ENCODE peak calls at places on chromosomes 7 and 10, in nine cellular contexts. D is colonic mucosa; J is cardiac muscle cell; E is CD8-positive, alpha-beta memory T cell; K is hepatocyte; Y is GM23248; P is foreskin keratinocyte; G is transverse colon; I is psoas muscle. V is an unnamed sample. For H3K4me1, the result is how much of the 10 kb centered on the place peaks cover.

GRCh38 chr7:32905175-32905662 is 13.7 kb upstream of the KBTBD2 start:
- DNase-seq in D (peak), K (peak), G (peak), E (peak), I (no peak), J (peak), P (peak), Y (peak), V (peak)

GRCh38 chr7:67821116-67821515 is 824.5 kb downstream of the TYW1 start:
- DNase-seq in D (no peak), G (no peak), J (no peak), P (peak), K (no peak), E (no peak), I (no peak), Y (peak), V (no peak)

GRCh38 chr10:126124923-126125322 is 228.6 kb downstream of the FANK1 start:
- DNase-seq in G (no peak), K (no peak), E (no peak), D (peak), I (no peak), Y (peak), J (no peak), P (no peak), V (no peak)

GRCh38 chr7:91345449-91345848 is 81.2 kb downstream of the FZD1 start:
- DNase-seq in E (no peak), J (no peak), D (no peak), I (no peak), K (no peak), Y (no peak), G (no peak), P (no peak), V (no peak)

GRCh38 chr10:68099736-68100135 is 9.6 kb upstream of the MYPN start:
- DNase-seq in J (no peak), D (no peak), P (no peak), K (no peak), I (no peak), G (no peak), E (no peak), Y (peak), V (no peak)

GRCh38 chr7:101993311-101993710 is 175.9 kb downstream of the CUX1 start:
- DNase-seq in Y (no peak), K (no peak), I (no peak), E (no peak), P (no peak), J (no peak), D (no peak), G (no peak), V (no peak)

GRCh38 chr10:90579602-90580242 is 278.1 kb downstream of the HTR7 start:
- DNase-seq in D (no peak), P (peak), K (peak), I (no peak), J (no peak), Y (peak), G (no peak), E (no peak), V (no peak)

GRCh38 chr10:112953760-112954159 is 3.7 kb downstream of the TCF7L2 start:
- DNase-seq in E (no peak), D (no peak), P (no peak), G (no peak), K (peak), I (no peak), J (no peak), Y (peak), V (no peak)

GRCh38 chr7:100835903-100836811 is 8.8 kb upstream of the EPHB4 start:
- DNase-seq in I (peak), G (peak), P (peak), J (no peak), Y (no peak), D (peak), K (peak), E (no peak), V (no peak)

GRCh38 chr7:151087247-151088018 is 1.2 kb downstream of the AGAP3 start:
- DNase-seq in K (peak), E (peak), Y (peak), D (peak), P (no peak), I (peak), G (peak), J (peak), V (peak)

GRCh38 chr7:11760372-11760771 is 71.6 kb downstream of the THSD7A start:
- DNase-seq in G (no peak), I (no peak), D (no peak), P (no peak), J (no peak), Y (peak), E (no peak), K (peak), V (no peak)

GRCh38 chr7:80699030-80699638 is 60.7 kb downstream of the CD36 start:
- DNase-seq in J (peak), Y (peak), E (peak), D (no peak), P (no peak), G (no peak), K (peak), I (no peak), V (no peak)

GRCh38 chr7:91020611-91021385 is 243.4 kb upstream of the FZD1 start:
- DNase-seq in E (no peak), I (no peak), Y (peak), K (no peak), D (no peak), J (no peak), P (no peak), G (no peak), V (no peak)

GRCh38 chr10:28302012-28302667 is 724 bp downstream of the MPP7 start:
- DNase-seq in J (peak), E (no peak), G (peak), P (no peak), D (peak), Y (peak), K (peak), I (no peak), V (peak)

GRCh38 chr7:3649678-3650445 is 348.8 kb downstream of the SDK1 start:
- DNase-seq in E (no peak), Y (no peak), K (peak), I (no peak), D (no peak), P (no peak), G (no peak), J (no peak), V (no peak)

GRCh38 chr7:18399624-18400235 is 95.8 kb upstream of the HDAC9 start:
- DNase-seq in J (no peak), E (no peak), I (no peak), Y (peak), G (no peak), K (no peak), D (no peak), P (no peak), V (no peak)

GRCh38 chr7:103065666-103066065 is 8.9 kb downstream of the FBXL13 start:
- DNase-seq in D (peak), P (no peak), I (no peak), Y (peak), G (peak), J (peak), K (peak), E (peak), V (peak)

GRCh38 chr7:633381-634018 is 93.0 kb upstream of the DNAAF5 start:
- DNase-seq in G (no peak), P (no peak), J (no peak), E (no peak), I (no peak), D (no peak), Y (no peak), K (no peak), V (peak)

GRCh38 chr7:94190599-94191061 is 186.5 kb upstream of the BET1 start:
- DNase-seq in G (no peak), P (no peak), E (no peak), D (no peak), K (peak), J (no peak), Y (peak), I (no peak), V (peak)

GRCh38 chr10:1432161-1432560 is 305.2 kb downstream of the ADARB2 start:
- DNase-seq in J (no peak), D (no peak), I (no peak), E (no peak), G (no peak), P (no peak), Y (no peak), K (no peak), V (no peak)

GRCh38 chr10:2477154-2477553 is 590.2 kb upstream of the PFKP start:
- DNase-seq in Y (no peak), E (no peak), P (no peak), I (no peak), G (no peak), D (no peak), J (no peak), K (no peak), V (no peak)

GRCh38 chr7:27134392-27134791 is 3.8 kb upstream of the HOXA4 start:
- DNase-seq in G (peak), J (no peak), I (no peak), K (no peak), D (peak), E (no peak), Y (peak), P (peak), V (no peak)

GRCh38 chr7:53596230-53596629 is 560.8 kb downstream of the POM121L12 start:
- DNase-seq in P (no peak), J (no peak), G (no peak), Y (no peak), K (peak), D (no peak), I (no peak), E (no peak), V (no peak)

GRCh38 chr10:63166742-63167258 is 33.7 kb downstream of the NRBF2 start:
- DNase-seq in P (peak), I (no peak), D (peak), G (no peak), K (peak), E (peak), J (peak), Y (peak), V (no peak)

GRCh38 chr7:69800495-69800894 is 202.2 kb downstream of the AUTS2 start:
- DNase-seq in E (no peak), D (no peak), J (peak), K (peak), G (no peak), I (no peak), P (no peak), Y (peak), V (no peak)

GRCh38 chr7:66602159-66602558 is 26.5 kb upstream of the KCTD7 start:
- DNase-seq in I (no peak), G (no peak), D (no peak), P (no peak), K (no peak), Y (no peak), J (no peak), E (no peak), V (no peak)

GRCh38 chr7:116328161-116328560 is 117.8 kb downstream of the TES start:
- DNase-seq in K (no peak), Y (peak), P (no peak), E (no peak), I (no peak), J (no peak), D (no peak), G (no peak), V (no peak)

GRCh38 chr10:73998623-73999622 is 1.0 kb downstream of the VCL start:
- DNase-seq in E (no peak), P (peak), D (peak), G (peak), K (peak), I (peak), Y (peak), J (peak), V (peak)

GRCh38 chr7:105691029-105691691 is 109.9 kb upstream of the EFCAB10 start:
- DNase-seq in P (no peak), D (no peak), Y (peak), K (no peak), E (peak), I (no peak), J (no peak), G (peak), V (no peak)

GRCh38 chr7:116671111-116671510 is 885 bp upstream of the MET start:
- DNase-seq in E (no peak), G (no peak), P (no peak), Y (no peak), I (no peak), J (no peak), D (no peak), K (no peak), V (no peak)

GRCh38 chr10:84076540-84077195 is 62.6 kb upstream of the GHITM start:
- DNase-seq in I (no peak), D (no peak), E (no peak), J (no peak), K (peak), P (no peak), Y (peak), G (no peak), V (no peak)

GRCh38 chr7:118076564-118076963 is 107.4 kb upstream of the LSM8 start:
- DNase-seq in D (no peak), G (no peak), E (no peak), K (no peak), Y (no peak), I (no peak), P (no peak), J (no peak), V (no peak)

GRCh38 chr10:53276797-53277196 is 504.2 kb upstream of the MBL2 start:
- DNase-seq in J (no peak), E (no peak), D (no peak), I (no peak), P (no peak), G (no peak), K (no peak), Y (no peak), V (no peak)

GRCh38 chr7:148397555-148397954 is 193.0 kb upstream of the C7orf33 start:
- DNase-seq in K (no peak), G (no peak), E (no peak), J (no peak), D (no peak), I (no peak), Y (no peak), P (no peak), V (no peak)

GRCh38 chr10:119283387-119283786 is 76.0 kb downstream of the GRK5 start:
- DNase-seq in K (no peak), I (peak), P (no peak), Y (no peak), G (no peak), D (no peak), E (no peak), J (no peak), V (peak)

GRCh38 chr10:119286516-119286915 is 79.1 kb downstream of the GRK5 start:
- DNase-seq in G (no peak), J (no peak), D (no peak), E (no peak), Y (no peak), P (no peak), I (no peak), K (no peak), V (no peak)

GRCh38 chr10:119285495-119286267 is 78.3 kb downstream of the GRK5 start:
- DNase-seq in E (no peak), D (no peak), G (no peak), K (no peak), P (no peak), J (no peak), I (no peak), Y (no peak), V (no peak)

GRCh38 chr10:119283818-119284217 is 76.4 kb downstream of the GRK5 start:
- DNase-seq in D (no peak), I (no peak), G (peak), E (no peak), J (no peak), Y (no peak), K (no peak), P (no peak), V (no peak)

DNA sequence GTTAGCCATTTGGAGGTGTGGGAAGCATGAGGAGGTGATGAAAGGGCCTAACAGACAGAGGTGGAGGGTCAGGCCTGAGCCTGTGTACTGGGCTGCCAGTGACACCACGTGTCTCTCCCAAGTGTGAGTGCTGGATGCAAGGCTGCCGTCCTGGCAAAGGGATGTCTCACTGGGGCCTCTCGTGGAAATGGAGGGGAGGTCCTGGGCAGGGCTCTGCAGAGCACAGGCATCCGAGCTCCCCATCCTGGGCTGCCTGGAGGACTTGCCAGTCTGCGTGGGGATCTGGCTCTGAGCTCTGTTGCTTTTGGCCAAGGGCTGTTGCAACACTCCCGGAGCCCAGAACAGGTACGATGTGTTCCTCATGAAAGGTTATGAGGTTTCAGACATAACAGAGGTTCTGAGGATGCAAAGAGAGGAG is 77.3 kb downstream of the GRK5 start:
- DNase-seq in J (peak), K (no peak), I (peak), P (no peak), G (no peak), Y (no peak), D (no peak), E (no peak), V (peak)
- H3K27ac ChIP-seq in J (no peak), K (no peak), I (peak), P (no peak), G (peak), Y (no peak), D (no peak), E (no peak), V (no peak)

DNA sequence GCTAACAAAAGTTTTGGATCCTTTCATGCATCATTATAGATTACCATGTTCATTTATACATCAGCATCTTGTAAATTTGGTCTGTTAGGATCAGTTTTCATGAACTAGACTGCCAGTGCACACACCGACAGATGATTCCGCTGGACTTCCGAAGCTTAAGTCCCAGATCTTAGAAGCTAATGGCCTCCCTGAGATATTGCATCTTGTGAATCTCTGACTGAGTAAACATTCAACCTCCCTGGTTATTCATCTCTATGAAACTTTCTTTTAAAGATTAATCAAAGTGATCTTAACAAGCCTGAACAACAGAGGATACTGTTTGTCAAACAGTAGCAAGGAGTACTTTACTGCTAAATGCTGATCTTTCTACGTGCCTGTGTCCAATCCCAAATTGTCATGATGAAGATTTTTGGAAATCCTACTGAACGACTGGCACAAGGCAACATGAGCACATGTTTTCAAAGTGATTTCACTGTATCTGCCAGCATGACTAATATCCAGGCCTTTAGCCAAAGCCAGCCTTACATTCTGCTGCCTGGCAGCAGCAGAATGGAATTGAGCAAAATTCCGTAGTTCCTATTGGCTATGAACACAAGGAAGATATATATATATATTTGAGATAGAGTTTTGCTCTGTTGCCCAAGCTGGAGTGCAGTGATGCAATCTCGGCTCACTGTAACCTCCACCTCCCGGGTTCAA is 91.3 kb upstream of the ANK3 start:
- DNase-seq in J (no peak), D (no peak), P (peak), K (peak), Y (peak), E (no peak), I (no peak), G (no peak), V (no peak)
- H3K4me1 ChIP-seq in J (under half), D (under half), P (under half), K (under half), Y (under half), E (under half), I (under half), G (under half), V (under half)

DNA sequence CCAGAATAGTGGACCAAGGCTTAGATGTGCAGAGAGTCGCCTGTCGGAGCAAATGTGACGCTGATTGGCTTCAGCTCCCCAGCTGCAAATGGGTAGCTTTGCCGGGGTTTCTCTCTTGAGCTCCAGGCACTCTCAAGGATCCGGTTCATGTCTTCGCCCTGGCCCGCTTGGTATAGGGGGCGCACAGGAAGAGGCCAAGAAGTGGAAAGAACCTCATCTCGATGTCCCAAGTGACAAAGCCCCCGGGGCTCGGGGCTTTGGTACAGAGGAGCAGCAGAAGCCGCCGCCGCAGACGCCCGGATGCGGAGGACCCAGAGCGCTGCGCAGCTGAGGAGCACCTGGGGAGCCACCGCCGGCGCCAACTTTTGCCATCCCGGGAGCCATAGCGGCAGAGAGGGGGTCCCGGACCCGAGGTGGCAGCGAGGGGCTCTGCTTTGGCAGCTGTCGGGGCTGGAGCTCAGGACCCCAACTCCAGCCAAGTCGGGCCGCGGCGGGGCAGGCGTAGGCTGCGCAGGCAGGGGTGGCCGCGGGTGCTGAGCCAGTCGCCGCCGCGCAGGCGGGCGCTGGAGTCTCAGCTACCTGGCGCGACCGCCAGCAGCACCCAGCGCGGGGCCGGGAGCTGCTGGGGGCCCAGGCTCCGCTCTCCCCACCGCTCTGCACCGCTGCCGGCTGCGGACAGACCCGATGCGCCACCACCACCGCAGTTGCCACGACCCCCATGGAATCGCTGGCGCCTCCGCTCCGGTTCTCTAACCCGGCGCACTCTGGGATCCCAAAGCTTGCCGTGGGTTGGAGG is 466.5 kb downstream of the XPNPEP1 start:
- DNase-seq in D (no peak), J (no peak), Y (peak), E (no peak), K (peak), P (no peak), I (no peak), G (no peak), V (no peak)
- H3K27ac ChIP-seq in D (no peak), J (no peak), Y (no peak), E (no peak), K (no peak), P (no peak), I (no peak), G (no peak), V (no peak)

DNA sequence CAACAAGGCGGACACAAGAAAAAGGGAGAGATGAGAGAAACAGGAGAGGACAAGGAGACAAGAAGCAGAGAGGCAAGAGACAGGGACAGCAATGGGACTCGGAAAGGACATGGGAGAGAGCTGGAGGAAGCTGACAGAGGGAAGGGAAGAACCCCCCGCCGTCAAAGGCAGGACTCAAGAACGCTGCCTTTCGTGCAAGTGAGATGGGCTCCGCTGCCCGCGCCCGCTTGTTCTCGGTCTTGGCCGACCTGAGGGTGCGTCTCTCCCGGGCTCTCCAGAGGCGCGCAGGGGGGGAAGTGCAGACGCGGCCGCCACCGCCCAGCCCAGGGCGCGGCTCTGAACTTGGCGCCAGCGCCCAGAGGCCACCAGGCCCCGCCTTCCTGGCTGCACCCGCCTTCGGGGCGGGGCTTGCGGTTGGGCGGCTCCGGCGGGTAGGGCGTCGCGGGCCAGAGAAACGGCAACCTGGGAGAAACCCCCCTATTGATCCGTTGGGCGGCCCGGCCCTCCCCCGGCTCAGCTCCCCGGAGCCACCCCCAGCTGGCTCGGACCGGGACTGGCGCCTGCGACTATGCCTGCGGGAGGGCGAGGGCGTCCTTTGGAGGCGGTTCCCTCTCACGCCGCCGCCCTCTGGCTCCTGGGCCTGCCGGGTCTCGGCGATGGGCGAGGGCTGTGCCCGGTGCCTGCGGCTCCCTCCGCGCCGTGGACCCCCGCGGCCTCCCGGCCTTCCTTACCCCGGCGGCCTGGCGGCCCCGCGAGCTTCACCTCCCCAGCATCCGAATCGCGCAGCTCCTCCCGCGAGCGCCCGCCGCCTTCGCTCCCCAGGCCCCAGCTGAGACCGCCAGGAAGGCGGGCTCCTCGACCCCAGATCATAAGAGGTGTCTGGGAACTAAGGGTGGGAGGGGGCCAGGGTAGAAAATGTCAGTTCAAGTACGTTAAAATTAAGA is 2.2 kb upstream of the ANTXRL start:
- DNase-seq in E (peak), J (peak), D (peak), P (peak), Y (peak), I (peak), K (peak), G (peak), V (peak)
- H3K4me1 ChIP-seq in E (under half), J (under half), D (under half), P (under half), Y (under half), I (under half), K (under half), G (under half), V (under half)

V was measured in aorta.